ENCODE peak calls at places on chromosomes 2 and 18, in nine cellular contexts. One of them, this sample, is unnamed. For H3K27me3 and H3K4me1, the result is how much of the 10 kb centered on the place peaks cover.

GRCh38 chr18:74115046-74115445 is 32.6 kb downstream of the FBXO15 start:
- DNase-seq in lower lobe of right lung: no peak
- DNase-seq in esophagus squamous epithelium: no peak
- DNase-seq in stomach: no peak
- DNase-seq in heart left ventricle: no peak
- DNase-seq in neural progenitor cell: no peak
- DNase-seq in thoracic aorta: no peak
- DNase-seq in tibial artery: no peak
- DNase-seq in fibroblast of lung: no peak
- DNase-seq in this sample: no peak

GRCh38 chr2:233372855-233373254 is 18.6 kb downstream of the DGKD start:
- DNase-seq in lower lobe of right lung: no peak
- DNase-seq in esophagus squamous epithelium: no peak
- DNase-seq in stomach: no peak
- DNase-seq in heart left ventricle: no peak
- DNase-seq in neural progenitor cell: no peak
- DNase-seq in thoracic aorta: no peak
- DNase-seq in tibial artery: no peak
- DNase-seq in fibroblast of lung: no peak
- DNase-seq in this sample: no peak

GRCh38 chr2:120053891-120054290 is 41.0 kb downstream of the EPB41L5 start:
- DNase-seq in lower lobe of right lung: no peak
- DNase-seq in esophagus squamous epithelium: no peak
- DNase-seq in stomach: no peak
- DNase-seq in heart left ventricle: no peak
- DNase-seq in neural progenitor cell: no peak
- DNase-seq in thoracic aorta: no peak
- DNase-seq in tibial artery: no peak
- DNase-seq in fibroblast of lung: no peak
- DNase-seq in this sample: no peak

GRCh38 chr18:78891185-78891762 is 88.3 kb upstream of the SALL3 start:
- DNase-seq in lower lobe of right lung: no peak
- DNase-seq in esophagus squamous epithelium: no peak
- DNase-seq in stomach: no peak
- DNase-seq in heart left ventricle: no peak
- DNase-seq in neural progenitor cell: no peak
- DNase-seq in thoracic aorta: no peak
- DNase-seq in tibial artery: no peak
- DNase-seq in fibroblast of lung: no peak
- DNase-seq in this sample: no peak

GRCh38 chr2:236205867-236206645 is 37.9 kb upstream of the GBX2 start:
- DNase-seq in lower lobe of right lung: no peak
- DNase-seq in esophagus squamous epithelium: no peak
- DNase-seq in stomach: no peak
- DNase-seq in heart left ventricle: no peak
- DNase-seq in neural progenitor cell: no peak
- DNase-seq in thoracic aorta: no peak
- DNase-seq in tibial artery: no peak
- DNase-seq in fibroblast of lung: no peak
- DNase-seq in this sample: no peak

GRCh38 chr2:27115485-27115884 is 3.4 kb downstream of the CGREF1 start:
- DNase-seq in lower lobe of right lung: no peak
- DNase-seq in esophagus squamous epithelium: no peak
- DNase-seq in stomach: no peak
- DNase-seq in heart left ventricle: no peak
- DNase-seq in neural progenitor cell: no peak
- DNase-seq in thoracic aorta: no peak
- DNase-seq in tibial artery: no peak
- DNase-seq in fibroblast of lung: no peak
- DNase-seq in this sample: no peak

GRCh38 chr2:224947566-224947965 is 94.7 kb downstream of the DOCK10 start:
- DNase-seq in lower lobe of right lung: no peak
- DNase-seq in esophagus squamous epithelium: no peak
- DNase-seq in stomach: no peak
- DNase-seq in heart left ventricle: no peak
- DNase-seq in neural progenitor cell: no peak
- DNase-seq in thoracic aorta: no peak
- DNase-seq in tibial artery: no peak
- DNase-seq in fibroblast of lung: no peak
- DNase-seq in this sample: no peak

GRCh38 chr2:28588231-28588725 is 92.4 kb downstream of the PLB1 start:
- DNase-seq in lower lobe of right lung: no peak
- DNase-seq in esophagus squamous epithelium: no peak
- DNase-seq in stomach: no peak
- DNase-seq in heart left ventricle: no peak
- DNase-seq in neural progenitor cell: no peak
- DNase-seq in thoracic aorta: no peak
- DNase-seq in tibial artery: no peak
- DNase-seq in fibroblast of lung: no peak
- DNase-seq in this sample: peak

GRCh38 chr2:105754011-105754410 is 9.3 kb downstream of the NCK2 start:
- DNase-seq in lower lobe of right lung: no peak
- DNase-seq in esophagus squamous epithelium: no peak
- DNase-seq in stomach: no peak
- DNase-seq in heart left ventricle: no peak
- DNase-seq in neural progenitor cell: no peak
- DNase-seq in thoracic aorta: no peak
- DNase-seq in tibial artery: no peak
- DNase-seq in fibroblast of lung: no peak
- DNase-seq in this sample: no peak

GRCh38 chr2:232522014-232522854 is 2.0 kb downstream of the PRSS56 start:
- DNase-seq in lower lobe of right lung: peak
- DNase-seq in esophagus squamous epithelium: no peak
- DNase-seq in stomach: peak
- DNase-seq in heart left ventricle: peak
- DNase-seq in neural progenitor cell: peak
- DNase-seq in thoracic aorta: no peak
- DNase-seq in tibial artery: no peak
- DNase-seq in fibroblast of lung: no peak
- DNase-seq in this sample: no peak

GRCh38 chr18:48997985-48998831 is 47.4 kb upstream of the SMAD7 start:
- DNase-seq in lower lobe of right lung: peak
- DNase-seq in esophagus squamous epithelium: no peak
- DNase-seq in stomach: no peak
- DNase-seq in heart left ventricle: peak
- DNase-seq in neural progenitor cell: peak
- DNase-seq in thoracic aorta: peak
- DNase-seq in tibial artery: peak
- DNase-seq in fibroblast of lung: peak
- DNase-seq in this sample: peak

GRCh38 chr2:85577386-85578242 is at the start of gene VAMP8:
- DNase-seq in lower lobe of right lung: peak
- DNase-seq in esophagus squamous epithelium: no peak
- DNase-seq in stomach: peak
- DNase-seq in heart left ventricle: peak
- DNase-seq in neural progenitor cell: peak
- DNase-seq in thoracic aorta: no peak
- DNase-seq in tibial artery: peak
- DNase-seq in fibroblast of lung: no peak
- DNase-seq in this sample: peak

GRCh38 chr2:24203029-24203786 is 28.4 kb downstream of the FAM228A start:
- DNase-seq in lower lobe of right lung: no peak
- DNase-seq in esophagus squamous epithelium: no peak
- DNase-seq in stomach: no peak
- DNase-seq in heart left ventricle: no peak
- DNase-seq in neural progenitor cell: peak
- DNase-seq in thoracic aorta: no peak
- DNase-seq in tibial artery: no peak
- DNase-seq in fibroblast of lung: no peak
- DNase-seq in this sample: no peak

GRCh38 chr2:44777542-44777941 is 164.0 kb upstream of the SIX3 start:
- DNase-seq in lower lobe of right lung: no peak
- DNase-seq in esophagus squamous epithelium: no peak
- DNase-seq in stomach: no peak
- DNase-seq in heart left ventricle: no peak
- DNase-seq in neural progenitor cell: peak
- DNase-seq in thoracic aorta: no peak
- DNase-seq in tibial artery: no peak
- DNase-seq in fibroblast of lung: no peak
- DNase-seq in this sample: no peak

GRCh38 chr2:236803621-236804020 is 234.0 kb downstream of the ACKR3 start:
- DNase-seq in lower lobe of right lung: no peak
- DNase-seq in esophagus squamous epithelium: no peak
- DNase-seq in stomach: no peak
- DNase-seq in heart left ventricle: no peak
- DNase-seq in neural progenitor cell: no peak
- DNase-seq in thoracic aorta: no peak
- DNase-seq in tibial artery: no peak
- DNase-seq in fibroblast of lung: no peak
- DNase-seq in this sample: peak

GRCh38 chr2:199979398-199979797 is 24.0 kb downstream of the MAIP1 start:
- DNase-seq in lower lobe of right lung: no peak
- DNase-seq in esophagus squamous epithelium: no peak
- DNase-seq in stomach: no peak
- DNase-seq in heart left ventricle: no peak
- DNase-seq in neural progenitor cell: no peak
- DNase-seq in thoracic aorta: no peak
- DNase-seq in tibial artery: no peak
- DNase-seq in fibroblast of lung: no peak
- DNase-seq in this sample: no peak

GRCh38 chr2:199977984-199978415 is 22.6 kb downstream of the MAIP1 start:
- DNase-seq in lower lobe of right lung: no peak
- DNase-seq in esophagus squamous epithelium: no peak
- DNase-seq in stomach: no peak
- DNase-seq in heart left ventricle: no peak
- DNase-seq in neural progenitor cell: no peak
- DNase-seq in thoracic aorta: no peak
- DNase-seq in tibial artery: no peak
- DNase-seq in fibroblast of lung: peak
- DNase-seq in this sample: no peak

GRCh38 chr2:199982444-199982843 is 27.1 kb downstream of the MAIP1 start:
- DNase-seq in lower lobe of right lung: no peak
- DNase-seq in esophagus squamous epithelium: no peak
- DNase-seq in stomach: no peak
- DNase-seq in heart left ventricle: no peak
- DNase-seq in neural progenitor cell: no peak
- DNase-seq in thoracic aorta: no peak
- DNase-seq in tibial artery: no peak
- DNase-seq in fibroblast of lung: no peak
- DNase-seq in this sample: no peak

GRCh38 chr2:199983534-199983933 is 28.2 kb downstream of the MAIP1 start:
- DNase-seq in lower lobe of right lung: no peak
- DNase-seq in esophagus squamous epithelium: no peak
- DNase-seq in stomach: no peak
- DNase-seq in heart left ventricle: no peak
- DNase-seq in neural progenitor cell: no peak
- DNase-seq in thoracic aorta: no peak
- DNase-seq in tibial artery: no peak
- DNase-seq in fibroblast of lung: no peak
- DNase-seq in this sample: no peak

DNA sequence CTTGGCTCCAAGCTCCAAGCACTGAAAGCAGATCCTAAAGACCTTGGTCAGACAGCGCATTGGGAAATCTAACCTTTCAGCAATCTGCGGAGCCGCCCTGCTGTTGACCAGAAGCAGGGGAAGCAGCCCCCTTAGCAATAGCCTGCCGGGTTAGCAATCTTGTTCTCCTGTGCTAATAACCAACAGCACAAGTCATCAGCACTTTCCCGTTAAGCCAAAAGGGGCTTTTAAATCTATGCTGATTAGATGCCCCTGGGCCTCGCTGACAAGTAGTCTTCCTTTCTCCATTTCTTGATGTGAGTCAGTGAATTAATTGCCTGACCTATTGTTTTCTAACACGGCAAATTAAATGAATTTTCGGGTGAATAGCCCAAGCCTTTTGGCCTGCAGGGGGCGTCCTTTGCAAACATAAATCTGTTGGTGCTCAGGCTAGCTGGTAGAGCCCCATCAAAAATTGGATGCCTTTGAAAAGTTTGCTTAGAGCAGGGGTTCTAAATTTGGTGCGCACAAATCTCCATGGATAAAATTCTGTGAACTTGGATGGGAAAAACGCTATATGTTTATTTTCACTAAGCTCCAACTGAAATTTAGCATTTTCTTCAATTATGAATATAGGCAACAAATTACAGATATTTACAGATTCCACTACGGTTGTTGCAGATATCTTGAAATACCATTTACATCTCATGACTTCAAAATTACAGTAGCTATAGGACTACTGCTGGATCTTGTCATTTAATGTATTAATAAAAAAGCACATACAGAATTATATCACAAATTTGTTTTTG is 24.7 kb downstream of the MAIP1 start:
- DNase-seq in lower lobe of right lung: peak
- DNase-seq in esophagus squamous epithelium: peak
- DNase-seq in stomach: peak
- DNase-seq in heart left ventricle: peak
- DNase-seq in neural progenitor cell: peak
- DNase-seq in thoracic aorta: peak
- DNase-seq in tibial artery: peak
- DNase-seq in fibroblast of lung: peak
- DNase-seq in this sample: peak
- TF ChIP-seq CTCF in lower lobe of right lung: peak
- TF ChIP-seq CTCF in esophagus squamous epithelium: peak
- TF ChIP-seq CTCF in stomach: peak
- TF ChIP-seq CTCF in heart left ventricle: peak
- TF ChIP-seq CTCF in neural progenitor cell: peak
- TF ChIP-seq CTCF in thoracic aorta: peak
- TF ChIP-seq CTCF in tibial artery: peak
- TF ChIP-seq CTCF in fibroblast of lung: peak
- TF ChIP-seq CTCF in this sample: peak

GRCh38 chr2:206260427-206261012 is 13.9 kb upstream of the ZDBF2 start:
- DNase-seq in lower lobe of right lung: no peak
- DNase-seq in esophagus squamous epithelium: no peak
- DNase-seq in stomach: no peak
- DNase-seq in heart left ventricle: no peak
- DNase-seq in neural progenitor cell: no peak
- DNase-seq in thoracic aorta: no peak
- DNase-seq in tibial artery: no peak
- DNase-seq in fibroblast of lung: peak
- DNase-seq in this sample: no peak
- H3K27me3 ChIP-seq in lower lobe of right lung: half or more
- H3K27me3 ChIP-seq in esophagus squamous epithelium: under half
- H3K27me3 ChIP-seq in stomach: half or more
- H3K27me3 ChIP-seq in heart left ventricle: half or more
- H3K27me3 ChIP-seq in neural progenitor cell: half or more
- H3K27me3 ChIP-seq in thoracic aorta: under half
- H3K27me3 ChIP-seq in tibial artery: under half
- H3K27me3 ChIP-seq in fibroblast of lung: under half
- H3K27me3 ChIP-seq in this sample: half or more

GRCh38 chr2:134259571-134259970 is 5.7 kb downstream of the MGAT5 start:
- DNase-seq in lower lobe of right lung: no peak
- DNase-seq in esophagus squamous epithelium: no peak
- DNase-seq in stomach: no peak
- DNase-seq in heart left ventricle: no peak
- DNase-seq in neural progenitor cell: no peak
- DNase-seq in thoracic aorta: no peak
- DNase-seq in tibial artery: no peak
- DNase-seq in fibroblast of lung: no peak
- DNase-seq in this sample: no peak
- H3K4me1 ChIP-seq in lower lobe of right lung: under half
- H3K4me1 ChIP-seq in esophagus squamous epithelium: under half
- H3K4me1 ChIP-seq in stomach: under half
- H3K4me1 ChIP-seq in heart left ventricle: half or more
- H3K4me1 ChIP-seq in neural progenitor cell: under half
- H3K4me1 ChIP-seq in thoracic aorta: under half
- H3K4me1 ChIP-seq in tibial artery: under half
- H3K4me1 ChIP-seq in fibroblast of lung: under half
- H3K4me1 ChIP-seq in this sample: under half

DNA sequence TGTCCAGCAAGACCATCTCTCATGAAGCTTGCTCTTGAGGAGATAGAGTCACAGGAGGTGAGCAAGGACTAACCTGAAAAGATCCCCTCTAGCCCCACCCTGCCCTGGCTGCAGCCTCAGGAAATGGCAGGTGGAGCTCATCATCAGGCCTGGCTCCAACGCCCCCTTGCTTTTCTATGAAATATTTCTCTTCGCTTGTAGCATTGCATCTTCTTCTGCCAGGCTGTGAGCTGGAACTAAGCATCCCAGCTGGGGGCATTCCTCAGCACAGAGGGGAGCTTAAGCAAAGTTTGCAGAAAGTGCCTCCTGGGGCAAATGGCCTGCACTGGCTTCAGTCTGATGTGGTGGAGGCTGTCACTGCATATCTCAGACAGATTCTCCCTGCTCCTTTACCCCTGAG is 90.1 kb upstream of the LGALSL start:
- DNase-seq in lower lobe of right lung: no peak
- DNase-seq in esophagus squamous epithelium: no peak
- DNase-seq in stomach: no peak
- DNase-seq in heart left ventricle: no peak
- DNase-seq in neural progenitor cell: no peak
- DNase-seq in thoracic aorta: no peak
- DNase-seq in tibial artery: no peak
- DNase-seq in fibroblast of lung: no peak
- DNase-seq in this sample: no peak
- TF ChIP-seq CTCF in lower lobe of right lung: no peak
- TF ChIP-seq CTCF in esophagus squamous epithelium: no peak
- TF ChIP-seq CTCF in stomach: no peak
- TF ChIP-seq CTCF in heart left ventricle: no peak
- TF ChIP-seq CTCF in neural progenitor cell: no peak
- TF ChIP-seq CTCF in thoracic aorta: no peak
- TF ChIP-seq CTCF in tibial artery: no peak
- TF ChIP-seq CTCF in fibroblast of lung: no peak
- TF ChIP-seq CTCF in this sample: no peak

This sample was measured in left lung.